ENCODE peak calls at places on chromosomes 1 and 21, in six cellular contexts. Z is fibroblast of lung, P is left ventricle myocardium inferior, W is left lung, H is HAP-1, S is psoas muscle. F is an unnamed sample. For H3K4me1, the result is how much of the 10 kb centered on the place peaks cover.

GRCh38 chr1:226882631-226883409 is 12.4 kb downstream of the PSEN2 start:
- DNase-seq in Z (peak), P (no peak), W (peak), H (no peak), S (no peak), F (no peak)

GRCh38 chr1:106225406-106225805 is 831.1 kb upstream of the PRMT6 start:
- DNase-seq in Z (peak), P (no peak), W (no peak), H (no peak), S (no peak), F (no peak)

GRCh38 chr21:35215870-35216269 is 166.8 kb upstream of the RUNX1 start:
- DNase-seq in Z (no peak), P (no peak), W (no peak), H (no peak), S (no peak), F (no peak)

GRCh38 chr1:47662068-47662467 is 224.2 kb downstream of the FOXD2 start:
- DNase-seq in Z (no peak), P (no peak), W (no peak), H (no peak), S (no peak), F (no peak)

GRCh38 chr1:84956097-84956496 is 40.8 kb downstream of the MCOLN2 start:
- DNase-seq in Z (no peak), P (no peak), W (no peak), H (no peak), S (no peak), F (no peak)

GRCh38 chr21:36929622-36930021 is 36.8 kb downstream of the HLCS start:
- DNase-seq in Z (peak), P (no peak), W (no peak), H (no peak), S (no peak), F (no peak)

GRCh38 chr21:45267390-45267760 is 20.3 kb downstream of the POFUT2 start:
- DNase-seq in Z (no peak), P (no peak), W (peak), H (no peak), S (no peak), F (no peak)

GRCh38 chr1:19752083-19752696 is 47.5 kb downstream of the TMCO4 start:
- DNase-seq in Z (no peak), P (no peak), W (no peak), H (no peak), S (no peak), F (no peak)

GRCh38 chr1:54287821-54288220 is 87.9 kb downstream of the MRPL37 start:
- DNase-seq in Z (peak), P (no peak), W (no peak), H (no peak), S (no peak), F (no peak)

GRCh38 chr1:2272686-2273400 is 44.7 kb downstream of the SKI start:
- DNase-seq in Z (no peak), P (no peak), W (no peak), H (no peak), S (no peak), F (no peak)

GRCh38 chr1:2273401-2274090 is 45.4 kb downstream of the SKI start:
- DNase-seq in Z (no peak), P (no peak), W (no peak), H (no peak), S (no peak), F (no peak)

GRCh38 chr1:2271134-2271785 is 43.1 kb downstream of the SKI start:
- DNase-seq in Z (no peak), P (no peak), W (no peak), H (peak), S (peak), F (no peak)

GRCh38 chr1:2270260-2271100 is 42.4 kb downstream of the SKI start:
- DNase-seq in Z (no peak), P (no peak), W (no peak), H (no peak), S (peak), F (no peak)

GRCh38 chr1:2271841-2272655 is 43.9 kb downstream of the SKI start:
- DNase-seq in Z (no peak), P (no peak), W (no peak), H (peak), S (peak), F (no peak)
- H3K4me1 ChIP-seq in Z (under half), P (half or more), W (half or more), H (under half), S (half or more), F (half or more)

GRCh38 chr1:41485605-41486004 is 1.1 kb upstream of the EDN2 start:
- DNase-seq in Z (peak), P (no peak), W (no peak), H (no peak), S (no peak), F (no peak)
- H3K4me1 ChIP-seq in Z (under half), P (half or more), W (under half), H (under half), S (under half), F (under half)

GRCh38 chr1:230156068-230156467 is 89.0 kb downstream of the GALNT2 start:
- DNase-seq in Z (no peak), P (no peak), W (no peak), H (no peak), S (no peak), F (no peak)
- H3K4me1 ChIP-seq in Z (under half), P (half or more), W (half or more), H (half or more), S (half or more), F (under half)

GRCh38 chr1:204587621-204588020 is 71.4 kb downstream of the MDM4 start:
- DNase-seq in Z (no peak), P (no peak), W (no peak), H (no peak), S (no peak), F (no peak)

GRCh38 chr1:204580862-204581261 is 64.7 kb downstream of the MDM4 start:
- DNase-seq in Z (no peak), P (no peak), W (no peak), H (no peak), S (no peak), F (no peak)

GRCh38 chr1:204583909-204584632 is 67.9 kb downstream of the MDM4 start:
- DNase-seq in Z (no peak), P (peak), W (no peak), H (no peak), S (no peak), F (no peak)

GRCh38 chr1:204581759-204582158 is 65.6 kb downstream of the MDM4 start:
- DNase-seq in Z (no peak), P (no peak), W (no peak), H (no peak), S (no peak), F (no peak)

GRCh38 chr1:204584699-204585372 is 68.6 kb downstream of the MDM4 start:
- DNase-seq in Z (no peak), P (no peak), W (no peak), H (no peak), S (no peak), F (no peak)
- H3K4me1 ChIP-seq in Z (under half), P (under half), W (under half), H (under half), S (under half), F (under half)